ENCODE peak calls at places on chromosome 10, in seven cellular contexts. K, Y, L, D, O, S and N are unnamed samples.

GRCh38 chr10:123142701-123143161 is 5.2 kb upstream of the HMX2 start:
- DNase-seq in K (no peak), Y (no peak), L (no peak), D (no peak), O (peak; percentile 39), S (no peak), N (no peak)

GRCh38 chr10:3766046-3766761 is 18.8 kb downstream of the KLF6 start:
- DNase-seq in K (no peak), Y (no peak), L (no peak), D (no peak), O (no peak), S (no peak), N (no peak)

GRCh38 chr10:70477661-70478162 is 855 bp upstream of the PALD1 start:
- DNase-seq in K (peak; percentile 38), Y (peak; percentile 87), L (peak; percentile 70), D (no peak), O (no peak), S (no peak), N (peak; percentile 80)

GRCh38 chr10:74760042-74760979 is 66.1 kb upstream of the KAT6B start:
- DNase-seq in K (no peak), Y (no peak), L (no peak), D (no peak), O (no peak), S (no peak), N (no peak)

GRCh38 chr10:7853892-7854289 is 35.6 kb downstream of the TAF3 start:
- DNase-seq in K (no peak), Y (no peak), L (no peak), D (no peak), O (no peak), S (no peak), N (no peak)

GRCh38 chr10:19041176-19041575 is 7.4 kb upstream of the MALRD1 start:
- DNase-seq in K (peak; percentile 23), Y (no peak), L (no peak), D (no peak), O (no peak), S (no peak), N (no peak)

GRCh38 chr10:70571636-70572439 is 30.7 kb downstream of the PRF1 start:
- DNase-seq in K (no peak), Y (no peak), L (no peak), D (peak; percentile 23), O (peak; percentile 25), S (no peak), N (no peak)

GRCh38 chr10:94687625-94688248 is 4.2 kb downstream of the CYP2C18 start:
- DNase-seq in K (no peak), Y (no peak), L (no peak), D (no peak), O (no peak), S (no peak), N (no peak)

GRCh38 chr10:69958232-69958902 is 94.3 kb upstream of the MACROH2A2 start:
- DNase-seq in K (peak; percentile 44), Y (peak; percentile 33), L (no peak), D (no peak), O (no peak), S (no peak), N (peak; percentile 7)

GRCh38 chr10:96910488-96911395 is 78.6 kb downstream of the LCOR start:
- DNase-seq in K (no peak), Y (no peak), L (no peak), D (no peak), O (no peak), S (no peak), N (peak; percentile 21)

GRCh38 chr10:70478191-70479160 is at the start of gene PALD1:
- DNase-seq in K (peak; percentile 58), Y (peak; percentile 77), L (no peak), D (peak; percentile 72), O (peak; percentile 78), S (peak; percentile 85), N (peak; percentile 16)

GRCh38 chr10:77601488-77601887 is 36.1 kb downstream of the KCNMA1 start:
- DNase-seq in K (no peak), Y (no peak), L (no peak), D (no peak), O (no peak), S (no peak), N (no peak)

GRCh38 chr10:30535677-30536076 is 93.9 kb downstream of the LYZL2 start:
- DNase-seq in K (no peak), Y (no peak), L (no peak), D (no peak), O (no peak), S (no peak), N (no peak)

GRCh38 chr10:113073549-113074189 is 123.6 kb downstream of the TCF7L2 start:
- DNase-seq in K (peak; percentile 100), Y (no peak), L (no peak), D (peak; percentile 52), O (no peak), S (peak; percentile 87), N (no peak)

GRCh38 chr10:95739046-95739445 is 16.9 kb upstream of the ENTPD1 start:
- DNase-seq in K (no peak), Y (no peak), L (no peak), D (no peak), O (no peak), S (no peak), N (peak; percentile 9)

GRCh38 chr10:95745487-95745886 is 10.5 kb upstream of the ENTPD1 start:
- DNase-seq in K (no peak), Y (no peak), L (no peak), D (no peak), O (no peak), S (no peak), N (no peak)

GRCh38 chr10:95742962-95743535 is 12.9 kb upstream of the ENTPD1 start:
- DNase-seq in K (peak; percentile 61), Y (no peak), L (no peak), D (no peak), O (no peak), S (no peak), N (no peak)

GRCh38 chr10:95742529-95742884 is 13.5 kb upstream of the ENTPD1 start:
- DNase-seq in K (peak; percentile 50), Y (no peak), L (no peak), D (no peak), O (no peak), S (peak; percentile 49), N (no peak)

DNA sequence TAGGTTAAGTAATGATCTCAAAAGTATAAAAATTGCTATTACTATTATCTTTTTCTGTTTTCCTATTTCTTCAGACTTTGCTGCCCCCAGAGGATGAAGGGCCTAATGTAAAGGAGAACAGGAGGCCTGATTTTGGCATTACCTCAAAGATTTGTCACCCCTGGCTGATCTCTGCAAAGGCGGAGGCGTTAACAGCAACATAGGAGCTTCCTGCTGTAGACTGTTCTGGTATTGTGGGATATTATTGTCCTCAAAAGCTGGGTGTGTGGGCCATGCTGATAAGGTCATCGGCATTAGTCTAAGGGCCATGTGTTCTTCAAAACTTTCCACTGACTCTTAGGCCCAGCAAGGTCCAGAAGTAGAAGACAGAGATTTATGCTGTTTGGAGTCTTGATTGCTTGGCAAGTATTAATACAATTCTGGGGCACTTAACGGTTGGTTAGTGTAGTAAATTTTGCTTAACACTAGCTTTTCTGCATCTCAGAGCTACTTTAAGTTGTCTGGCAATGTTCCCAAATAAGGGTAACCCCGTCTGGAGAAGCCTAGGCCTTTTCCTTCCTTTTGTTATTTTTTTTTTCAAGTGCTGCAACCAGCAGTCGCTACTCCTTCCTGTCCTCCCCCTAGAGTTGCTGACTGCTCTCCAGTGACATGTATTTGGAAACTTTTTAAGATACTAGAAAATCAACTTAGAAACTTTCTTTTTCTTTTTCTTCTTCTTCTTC is 14.0 kb upstream of the ENTPD1 start:
- DNase-seq in K (peak; percentile 77), Y (no peak), L (no peak), D (no peak), O (no peak), S (peak; percentile 36), N (no peak)
- H3K4me3 ChIP-seq in K (no peak overlapping the region), Y (no peak overlapping the region), L (no peak overlapping the region), D (no peak overlapping the region), O (no peak overlapping the region), S (no peak overlapping the region), N (no peak overlapping the region)

DNA sequence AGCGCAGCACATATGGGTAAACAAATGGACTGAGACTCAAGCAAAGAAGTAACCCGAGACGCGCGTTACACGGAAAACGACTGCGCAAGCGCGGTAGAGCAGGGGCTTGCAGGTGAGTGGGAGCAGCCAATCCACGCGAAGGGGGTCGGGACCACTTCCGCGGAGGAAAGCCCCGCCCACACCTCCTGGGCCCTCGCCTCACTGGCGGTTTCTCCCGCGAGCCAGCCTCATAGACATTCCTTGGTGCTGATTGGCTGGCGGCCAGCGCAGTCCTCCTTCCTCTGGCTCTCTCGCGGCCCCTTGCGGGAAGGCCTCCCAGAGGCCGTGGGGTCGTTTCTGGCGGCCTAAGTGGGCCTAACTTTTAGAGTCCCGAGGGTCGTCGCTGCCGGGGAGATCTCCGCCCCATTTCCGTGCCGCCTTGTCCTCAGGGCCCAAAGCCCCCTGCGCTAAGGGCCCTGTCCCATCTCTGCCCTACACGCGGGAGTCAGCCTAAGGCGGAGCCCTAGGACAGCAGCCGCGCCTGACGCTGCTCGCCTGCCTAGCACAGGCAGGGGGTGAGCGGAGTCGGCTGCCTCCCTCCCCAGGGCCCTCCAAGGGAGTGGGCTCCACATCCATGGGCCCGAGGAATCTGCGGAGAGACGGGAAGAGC is 9.1 kb upstream of the FXYD4 start:
- DNase-seq in K (peak; percentile 93), Y (no peak), L (peak; percentile 98), D (peak; percentile 99), O (peak; percentile 100), S (peak; percentile 97), N (peak; percentile 97)
- H3K4me3 ChIP-seq in K (peak overlapping the region; percentile 48), Y (no peak overlapping the region), L (peak overlapping the region; percentile 59), D (peak overlapping the region; percentile 63), O (peak overlapping the region; percentile 63), S (peak overlapping the region; percentile 45), N (peak overlapping the region; percentile 97)

DNA sequence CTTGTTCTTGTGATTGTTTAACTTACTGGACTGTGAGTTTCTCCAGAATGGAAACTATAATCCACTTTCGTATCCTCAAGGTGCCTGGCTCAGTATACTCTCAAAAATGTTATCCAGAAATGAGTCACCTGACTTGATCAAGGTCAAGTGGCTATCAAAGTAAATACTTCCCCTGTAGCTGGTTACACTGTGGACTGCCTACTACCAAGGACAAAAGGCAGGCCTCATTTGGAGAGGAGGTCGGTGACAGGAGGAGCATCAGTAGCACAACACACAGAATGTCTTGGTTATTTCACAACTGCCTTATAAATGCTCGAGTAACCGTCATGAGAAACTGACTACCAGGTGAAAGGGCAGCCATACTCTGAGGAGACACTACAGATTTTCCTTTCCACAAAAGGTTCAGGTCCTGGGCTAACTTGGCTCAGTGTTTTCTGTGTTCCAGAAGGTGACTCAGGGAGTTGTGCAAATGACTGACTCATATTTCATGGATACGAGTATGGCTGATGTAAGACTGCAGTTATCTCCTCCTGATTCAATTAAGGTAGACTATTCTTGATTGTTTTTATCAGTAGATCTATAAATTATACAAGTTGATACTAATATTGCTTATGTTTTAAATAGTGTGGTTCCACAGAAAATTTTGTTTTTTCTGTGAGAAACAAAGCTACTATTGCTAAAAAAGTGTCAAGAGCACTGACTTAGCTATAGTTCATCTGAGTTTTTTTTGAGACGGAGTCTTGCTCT is 4.2 kb upstream of the CCNY start:
- DNase-seq in K (peak; percentile 95), Y (no peak), L (no peak), D (no peak), O (no peak), S (no peak), N (no peak)
- H3K4me3 ChIP-seq in K (no peak overlapping the region), Y (no peak overlapping the region), L (no peak overlapping the region), D (no peak overlapping the region), O (no peak overlapping the region), S (no peak overlapping the region), N (no peak overlapping the region)

GRCh38 chr10:10294801-10295515 is 722.7 kb upstream of the CELF2 start:
- DNase-seq in K (no peak), Y (no peak), L (no peak), D (no peak), O (no peak), S (no peak), N (no peak)
- H3K4me3 ChIP-seq in K (no peak overlapping the region), Y (no peak overlapping the region), L (no peak overlapping the region), D (no peak overlapping the region), O (no peak overlapping the region), S (no peak overlapping the region), N (no peak overlapping the region)